ENCODE peak calls at places on chromosomes 5 and 9, in six cellular contexts. X is body of pancreas, N is suprapubic skin, A is tibial nerve, L is SK-N-SH, Z is left lung. U is an unnamed sample. For H3K4me1, the result is how much of the 10 kb centered on the place peaks cover.

GRCh38 chr5:12274236-12274635 is 370.0 kb upstream of the CTNND2 start:
- DNase-seq in Z (no peak), X (no peak), L (no peak), N (no peak), A (no peak), U (no peak)

GRCh38 chr5:1008451-1009358 is at the start of gene NKD2:
- DNase-seq in A (no peak), Z (peak), L (peak), N (peak), X (peak), U (peak)

GRCh38 chr9:89009049-89009840 is 18.0 kb downstream of the S1PR3 start:
- DNase-seq in Z (peak), A (peak), L (no peak), X (no peak), N (no peak), U (no peak)

GRCh38 chr5:111248571-111248970 is 24.4 kb downstream of the CAMK4 start:
- DNase-seq in Z (no peak), L (peak), X (no peak), N (no peak), A (no peak), U (peak)

GRCh38 chr9:37840560-37841194 is 40.1 kb downstream of the DCAF10 start:
- DNase-seq in X (no peak), A (no peak), N (no peak), L (no peak), Z (no peak), U (peak)

GRCh38 chr5:132369471-132370240 is at the start of gene SLC22A5:
- DNase-seq in X (peak), N (peak), L (peak), Z (peak), A (no peak), U (peak)

GRCh38 chr5:109754319-109754718 is 64.6 kb downstream of the MAN2A1 start:
- DNase-seq in Z (no peak), X (no peak), N (no peak), A (no peak), L (no peak), U (no peak)

GRCh38 chr5:143161893-143162520 is 241.5 kb downstream of the NR3C1 start:
- DNase-seq in Z (no peak), N (peak), A (peak), L (no peak), X (no peak), U (no peak)

GRCh38 chr9:77475641-77476473 is 172.3 kb downstream of the GNA14 start:
- DNase-seq in L (no peak), A (no peak), Z (no peak), X (no peak), N (no peak), U (no peak)

GRCh38 chr9:129394011-129394919 is 216.2 kb upstream of the IER5L start:
- DNase-seq in N (no peak), X (no peak), L (peak), A (no peak), Z (peak), U (peak)

GRCh38 chr9:125522328-125522725 is 184.7 kb downstream of the MAPKAP1 start:
- DNase-seq in X (no peak), N (no peak), A (no peak), L (no peak), Z (no peak), U (no peak)

GRCh38 chr9:121122450-121123032 is 47.8 kb downstream of the CNTRL start:
- DNase-seq in Z (no peak), X (no peak), N (no peak), L (no peak), A (no peak), U (no peak)

GRCh38 chr9:90956026-90956810 is 154.6 kb downstream of the SYK start:
- DNase-seq in N (no peak), Z (no peak), X (no peak), L (no peak), A (no peak), U (no peak)

GRCh38 chr9:2157277-2158105 is 142.3 kb downstream of the SMARCA2 start:
- DNase-seq in L (peak), N (no peak), A (no peak), Z (peak), X (peak), U (no peak)

GRCh38 chr5:10400411-10400810 is 41.3 kb upstream of the ROPN1L start:
- DNase-seq in L (no peak), Z (no peak), X (no peak), N (no peak), A (no peak), U (no peak)

GRCh38 chr5:163503106-163504090 is 2.0 kb upstream of the MAT2B start:
- DNase-seq in X (peak), Z (peak), L (peak), N (no peak), A (peak), U (peak)
- TF ChIP-seq CTCF in X (no peak), Z (no peak), L (peak), N (no peak), A (no peak), U (peak)

GRCh38 chr5:52707626-52708025 is 80.1 kb upstream of the ITGA1 start:
- DNase-seq in Z (no peak), X (no peak), L (no peak), A (no peak), N (no peak), U (no peak)

GRCh38 chr5:52708463-52708862 is 79.3 kb upstream of the ITGA1 start:
- DNase-seq in N (no peak), Z (no peak), A (no peak), X (no peak), L (no peak), U (no peak)

GRCh38 chr5:52710310-52710971 is 77.3 kb upstream of the ITGA1 start:
- DNase-seq in Z (no peak), A (no peak), X (no peak), N (no peak), L (no peak), U (no peak)

GRCh38 chr5:52710972-52711596 is 76.6 kb upstream of the ITGA1 start:
- DNase-seq in Z (no peak), A (no peak), X (no peak), L (no peak), N (no peak), U (no peak)

GRCh38 chr5:52709171-52709925 is 78.4 kb upstream of the ITGA1 start:
- DNase-seq in L (no peak), X (no peak), A (no peak), Z (no peak), N (no peak), U (no peak)
- H3K4me1 ChIP-seq in L (under half), X (under half), A (under half), Z (under half), N (under half), U (under half)

DNA sequence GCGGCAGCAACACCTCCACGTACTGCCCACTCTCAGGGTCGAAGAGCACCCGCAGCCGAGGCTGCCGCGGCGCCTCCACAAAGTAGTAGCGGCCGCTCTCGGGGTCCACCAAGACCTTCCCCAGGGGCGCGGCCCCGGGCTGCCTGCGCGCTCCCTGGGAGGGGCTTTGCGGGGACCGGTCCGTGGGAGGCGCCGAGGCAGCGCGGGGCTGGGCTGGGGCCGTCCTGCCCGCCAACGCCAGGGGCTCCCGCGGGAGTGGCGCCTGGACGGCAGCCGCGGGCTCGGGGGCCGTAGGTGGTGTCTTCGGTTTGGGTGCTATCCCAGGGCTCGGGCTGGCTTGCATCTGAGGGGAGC is 2.6 kb upstream of the MZB1 start:
- DNase-seq in A (no peak), N (no peak), L (no peak), Z (peak), X (no peak), U (no peak)
- H3K4me3 ChIP-seq in A (peak), N (peak), L (no peak), Z (peak), X (no peak), U (peak)

DNA sequence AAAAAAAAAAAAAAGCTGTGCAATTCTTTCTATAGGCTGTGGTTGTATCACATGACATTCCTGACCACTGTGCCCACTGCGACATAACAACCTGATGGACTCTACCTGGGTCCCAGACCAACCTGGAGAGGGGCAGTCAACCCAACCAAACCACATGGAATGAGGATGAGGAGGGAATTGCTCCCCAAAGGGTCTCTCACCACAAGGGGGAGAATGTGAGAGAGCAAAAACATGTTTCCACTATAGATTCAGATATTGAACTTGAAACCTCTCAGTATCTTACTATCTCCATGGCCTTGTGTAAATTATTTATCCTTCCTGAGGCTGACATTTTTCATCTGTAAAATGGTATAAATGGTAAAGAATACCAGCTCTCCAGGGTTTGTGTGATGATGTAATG is 66.9 kb upstream of the SV2C start:
- DNase-seq in A (no peak), N (no peak), X (no peak), Z (no peak), L (no peak), U (no peak)
- TF ChIP-seq CTCF in A (no peak), N (no peak), X (no peak), Z (no peak), L (peak), U (peak)

GRCh38 chr5:141841781-141842180 is 36.4 kb downstream of the PCDH1 start:
- DNase-seq in A (no peak), X (peak), N (no peak), L (no peak), Z (peak), U (no peak)

GRCh38 chr5:141840295-141840812 is 37.9 kb downstream of the PCDH1 start:
- DNase-seq in A (no peak), X (no peak), Z (no peak), L (no peak), N (no peak), U (no peak)

GRCh38 chr5:141839015-141839513 is 39.1 kb downstream of the PCDH1 start:
- DNase-seq in A (no peak), N (no peak), Z (no peak), X (no peak), L (no peak), U (no peak)

GRCh38 chr5:141841376-141841775 is 36.8 kb downstream of the PCDH1 start:
- DNase-seq in N (no peak), A (no peak), X (peak), L (no peak), Z (peak), U (peak)

DNA sequence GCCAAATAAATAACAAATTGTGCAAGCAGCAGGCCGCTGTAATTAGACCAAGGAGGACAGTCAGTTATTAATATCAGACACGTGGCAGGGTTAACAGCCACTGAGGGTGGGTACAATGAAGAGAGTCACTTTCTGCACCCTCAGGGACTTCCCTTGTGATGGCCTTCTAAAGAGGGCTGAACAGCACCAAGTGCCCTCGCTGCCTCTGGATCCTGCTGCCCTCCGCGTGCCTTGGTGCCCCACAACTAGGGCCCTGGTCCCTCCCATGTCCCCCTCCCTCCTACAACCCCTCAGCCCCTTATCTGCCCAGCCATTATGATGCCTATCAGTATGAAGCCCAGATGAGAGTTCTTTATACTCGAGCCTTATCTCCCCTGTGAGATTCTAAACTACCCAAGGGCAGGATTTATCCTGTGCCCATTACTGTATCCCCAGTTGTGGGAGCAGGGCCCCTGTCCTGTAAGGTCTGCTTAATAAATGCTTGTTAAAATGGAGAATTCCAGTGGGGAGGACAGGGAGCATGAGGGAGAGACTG is 37.3 kb downstream of the PCDH1 start:
- DNase-seq in A (no peak), Z (no peak), X (no peak), L (peak), N (no peak), U (no peak)
- H3K4me1 ChIP-seq in A (half or more), Z (half or more), X (under half), L (half or more), N (under half), U (half or more)

DNA sequence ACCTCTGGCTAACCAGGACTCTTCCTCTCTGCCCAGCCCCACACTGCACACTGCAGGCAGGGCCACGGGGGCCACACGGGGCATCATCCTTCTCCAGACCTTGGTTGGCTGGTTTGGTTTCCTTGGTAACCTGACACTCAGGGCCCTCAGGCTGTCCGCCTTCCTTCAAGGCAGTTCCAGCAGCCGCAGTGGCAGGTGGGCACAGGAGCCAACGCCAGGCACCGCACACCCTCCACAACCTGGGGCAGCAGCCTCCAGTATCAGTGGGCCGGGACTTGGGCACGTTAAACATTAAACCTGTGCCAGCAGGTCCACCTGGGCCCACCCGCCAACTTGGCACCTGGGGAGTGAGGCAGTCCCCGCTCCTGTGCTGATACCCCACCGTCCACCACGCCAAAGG is 1.9 kb downstream of the NPDC1 start:
- DNase-seq in A (no peak), L (no peak), Z (no peak), N (no peak), X (no peak), U (no peak)
- H3K4me3 ChIP-seq in A (peak), L (peak), Z (peak), N (peak), X (no peak), U (peak)

GRCh38 chr9:97487107-97487506 is 14.4 kb upstream of the TMOD1 start:
- DNase-seq in X (no peak), N (no peak), A (no peak), L (no peak), Z (no peak), U (no peak)
- TF ChIP-seq CTCF in X (peak), N (no peak), A (no peak), L (peak), Z (no peak), U (peak)

GRCh38 chr5:98770158-98770910 is 3.1 kb upstream of the RGMB start:
- DNase-seq in X (peak), L (peak), Z (peak), N (no peak), A (peak), U (peak)
- H3K4me1 ChIP-seq in X (under half), L (under half), Z (half or more), N (half or more), A (under half), U (under half)